ENCODE peak calls at places on chromosomes 3 and 15, in five cellular contexts. B is PC-9; I is CD8-positive, alpha-beta T cell; A is PC-3; G is mammary epithelial cell. X is an unnamed sample.
A peak's percentile ranks its signal among the peaks of the same experiment; 100 is the strongest.

GRCh38 chr3:187778726-187779125 is 33.5 kb upstream of the BCL6 start:
- DNase-seq in A (peak; percentile 7), I (no peak), B (no peak), G (peak; percentile 25), X (no peak)

GRCh38 chr3:129992781-129993180 is 18.3 kb downstream of the TRH start:
- DNase-seq in G (no peak), A (peak; percentile 19), I (no peak), B (no peak), X (no peak)

GRCh38 chr15:74141591-74141990 is 11.2 kb downstream of the ISLR2 start:
- DNase-seq in I (no peak), A (peak; percentile 27), B (no peak), G (no peak), X (no peak)

GRCh38 chr15:29018983-29019875 is 133.5 kb downstream of the APBA2 start:
- DNase-seq in G (no peak), A (no peak), B (no peak), I (no peak), X (no peak)

GRCh38 chr15:92801412-92801773 is 98.7 kb upstream of the CHD2 start:
- DNase-seq in A (peak; percentile 79), G (peak; percentile 59), B (peak; percentile 67), I (no peak), X (peak; percentile 89)

GRCh38 chr3:132256984-132257383 is 60.2 kb upstream of the ACP3 start:
- DNase-seq in B (peak; percentile 37), A (peak; percentile 70), G (peak; percentile 37), I (no peak), X (peak; percentile 12)

GRCh38 chr3:18656410-18656809 is 231.3 kb upstream of the SATB1 start:
- DNase-seq in B (no peak), I (no peak), A (no peak), G (no peak), X (no peak)

GRCh38 chr3:134754768-134755559 is 40.1 kb upstream of the EPHB1 start:
- DNase-seq in B (peak; percentile 14), I (no peak), G (peak; percentile 40), A (peak; percentile 61), X (peak; percentile 57)

GRCh38 chr15:81075272-81075671 is 58.8 kb upstream of the CFAP161 start:
- DNase-seq in B (no peak), A (no peak), G (no peak), I (no peak), X (no peak)

GRCh38 chr3:83393276-83393675 is 1565.5 kb upstream of the CADM2 start:
- DNase-seq in G (no peak), B (no peak), A (no peak), I (no peak), X (no peak)

GRCh38 chr3:155079795-155080546 is at the start of gene MME:
- DNase-seq in I (no peak), B (peak; percentile 34), G (peak; percentile 69), A (peak; percentile 38), X (peak; percentile 49)

GRCh38 chr3:33439421-33440327 is 531 bp downstream of the UBP1 start:
- DNase-seq in B (peak; percentile 39), G (peak; percentile 51), A (peak; percentile 31), I (peak; percentile 49), X (peak; percentile 38)

GRCh38 chr15:28952666-28953491 is 67.1 kb downstream of the APBA2 start:
- DNase-seq in B (no peak), I (no peak), A (no peak), G (no peak), X (no peak)

GRCh38 chr3:140629351-140630137 is 48.3 kb upstream of the TRIM42 start:
- DNase-seq in G (peak; percentile 91), B (peak; percentile 56), I (no peak), A (peak; percentile 89), X (no peak)

GRCh38 chr3:112799946-112800345 is 46.7 kb downstream of the CD200R1L start:
- DNase-seq in B (peak; percentile 8), I (no peak), A (peak; percentile 79), G (no peak), X (no peak)

GRCh38 chr3:132772252-132772651 is 50.0 kb upstream of the NPHP3 start:
- DNase-seq in A (no peak), B (no peak), I (no peak), G (no peak), X (no peak)

GRCh38 chr3:45994661-45995369 is 809 bp downstream of the FYCO1 start:
- DNase-seq in I (peak; percentile 69), G (no peak), A (peak; percentile 23), B (no peak), X (no peak)

GRCh38 chr15:51126842-51127241 is 32.1 kb upstream of the TNFAIP8L3 start:
- DNase-seq in B (no peak), I (no peak), G (no peak), A (no peak), X (no peak)

GRCh38 chr3:56975562-56975961 is 84.9 kb upstream of the SPATA12 start:
- DNase-seq in G (no peak), I (no peak), B (no peak), A (no peak), X (no peak)

GRCh38 chr3:14423963-14424362 is 21.6 kb downstream of the SLC6A6 start:
- DNase-seq in I (no peak), G (no peak), B (no peak), A (no peak), X (no peak)

GRCh38 chr3:14425574-14426304 is 23.3 kb downstream of the SLC6A6 start:
- DNase-seq in I (peak; percentile 60), G (no peak), B (no peak), A (peak; percentile 61), X (no peak)

GRCh38 chr3:14423197-14423743 is 20.9 kb downstream of the SLC6A6 start:
- DNase-seq in G (peak; percentile 54), A (peak; percentile 94), I (no peak), B (peak; percentile 57), X (no peak)

GRCh38 chr3:14426305-14426620 is 23.9 kb downstream of the SLC6A6 start:
- DNase-seq in I (no peak), A (no peak), B (no peak), G (no peak), X (no peak)

DNA sequence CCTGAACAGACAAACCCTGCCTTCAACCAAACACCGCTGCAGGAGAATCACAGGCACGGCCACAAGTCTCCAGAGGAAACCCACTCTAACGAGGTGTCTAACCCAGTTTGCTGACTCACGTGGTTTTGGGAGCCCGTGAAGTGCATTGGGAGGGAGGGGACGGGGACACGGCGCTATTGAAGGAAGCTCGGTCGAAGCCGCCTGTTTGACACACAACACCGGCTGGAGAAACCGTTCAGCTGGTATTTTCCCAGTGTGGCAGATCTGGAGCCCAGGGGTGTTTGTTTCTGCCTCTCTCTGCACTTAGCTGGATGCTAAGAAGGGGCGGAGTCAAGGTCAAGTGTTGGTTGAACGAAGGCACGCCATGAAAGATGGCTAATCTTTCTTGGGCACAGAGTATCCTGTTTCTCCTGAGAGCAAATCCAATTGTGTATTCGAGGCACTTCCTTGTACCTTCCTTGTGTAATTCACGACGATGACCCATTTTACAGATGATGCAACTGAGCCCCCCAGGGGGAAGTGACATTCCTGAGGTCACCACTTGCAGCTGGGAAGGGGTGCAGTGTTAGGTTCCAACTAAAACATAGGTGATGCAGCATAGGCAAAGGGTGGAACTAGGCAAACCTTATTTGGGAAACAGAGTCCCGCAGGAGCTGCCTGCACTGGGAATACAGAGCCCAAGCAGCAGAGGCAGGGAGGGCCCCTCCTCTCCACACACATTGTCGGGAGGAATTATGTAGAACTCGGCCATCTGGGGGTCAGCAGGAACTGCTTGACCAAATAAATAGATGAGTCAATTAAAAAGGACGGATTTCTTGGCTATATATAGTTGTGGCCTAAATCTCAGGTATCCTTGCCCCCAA is 22.5 kb downstream of the SLC6A6 start:
- DNase-seq in B (no peak), A (peak; percentile 72), I (peak; percentile 67), G (no peak), X (no peak)
- H3K4me3 ChIP-seq in B (peak overlapping the region; percentile 20), A (no peak overlapping the region), I (no peak overlapping the region), G (no peak overlapping the region), X (no peak overlapping the region)

DNA sequence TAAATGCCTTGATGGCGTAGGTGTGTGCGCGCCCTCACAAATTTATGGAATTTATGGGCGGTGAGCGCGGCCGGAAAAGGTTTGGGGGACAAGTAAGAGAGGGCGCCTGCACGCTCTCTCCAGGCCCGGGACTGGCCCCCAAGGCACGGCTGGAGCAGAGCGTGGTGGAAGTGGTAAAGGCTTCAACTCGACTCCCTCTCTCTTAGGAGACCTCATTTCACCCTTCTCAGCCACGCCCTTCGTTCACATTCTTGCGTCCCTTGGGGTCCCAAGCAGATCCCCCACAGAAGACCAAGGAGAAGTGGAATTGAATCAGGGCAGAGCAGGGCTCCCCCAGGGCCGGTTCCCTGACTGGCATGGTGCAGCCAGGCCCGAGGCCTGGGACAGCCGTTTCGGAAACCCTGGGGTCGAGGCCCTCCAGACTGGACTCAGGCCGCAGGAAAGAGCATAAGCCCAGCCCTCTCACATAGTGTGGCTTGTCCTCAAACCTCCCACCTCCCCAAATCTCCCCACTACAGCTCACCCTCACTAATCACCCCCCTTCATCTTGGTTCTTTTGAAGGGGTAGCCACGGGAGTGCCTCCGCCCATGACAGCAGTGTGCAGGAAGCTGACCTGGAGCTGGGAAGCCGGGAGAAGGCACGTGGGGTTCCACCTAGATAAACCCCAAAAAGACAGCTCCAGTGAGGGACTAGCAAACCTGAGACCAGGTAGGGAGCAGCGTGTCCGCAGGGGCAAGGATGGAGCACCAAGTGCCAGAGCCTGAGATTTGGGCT is 75.6 kb upstream of the POLG start:
- DNase-seq in G (no peak), I (no peak), A (no peak), B (no peak), X (no peak)
- H3K27me3 ChIP-seq in G (peaks cover 55% of the 10 kb centered on the region), I (peaks cover 78% of the 10 kb centered on the region), A (peaks cover 30% of the 10 kb centered on the region), B (peaks cover 57% of the 10 kb centered on the region), X (no peaks in the 10 kb centered on the region)

GRCh38 chr3:172514678-172515077 is 8.6 kb downstream of the TNFSF10 start:
- DNase-seq in I (no peak), G (no peak), A (no peak), B (no peak), X (no peak)

GRCh38 chr3:172515130-172515918 is 7.9 kb downstream of the TNFSF10 start:
- DNase-seq in A (no peak), B (no peak), G (no peak), I (no peak), X (no peak)

GRCh38 chr3:172511783-172512357 is 11.4 kb downstream of the TNFSF10 start:
- DNase-seq in B (no peak), A (no peak), I (no peak), G (no peak), X (no peak)

GRCh38 chr3:172513488-172513887 is 9.7 kb downstream of the TNFSF10 start:
- DNase-seq in G (no peak), I (no peak), B (no peak), A (no peak), X (no peak)

DNA sequence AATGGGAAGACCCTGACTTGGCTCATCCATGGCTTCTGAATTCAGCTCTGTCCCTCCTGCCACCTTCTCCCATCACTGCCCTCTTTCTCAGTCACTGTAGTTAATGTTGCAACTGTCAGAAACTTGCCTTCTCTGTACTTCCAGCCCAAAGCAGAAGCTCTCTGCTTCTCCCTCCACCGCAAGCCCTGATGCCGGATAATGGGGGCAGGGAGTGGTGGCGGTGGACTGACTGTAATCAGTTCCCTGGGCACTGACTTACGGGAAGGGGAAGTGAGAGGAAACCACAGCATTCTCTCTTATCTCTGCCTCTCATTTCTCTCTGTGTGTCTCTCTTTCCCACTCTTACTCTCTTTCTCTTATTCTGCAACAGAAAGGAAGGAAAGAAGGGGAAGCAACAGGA is 10.9 kb downstream of the TNFSF10 start:
- DNase-seq in A (no peak), I (peak; percentile 37), B (no peak), G (no peak), X (no peak)
- H3K4me3 ChIP-seq in A (no peak overlapping the region), I (peak overlapping the region; percentile 24), B (no peak overlapping the region), G (no peak overlapping the region), X (no peak overlapping the region)

DNA sequence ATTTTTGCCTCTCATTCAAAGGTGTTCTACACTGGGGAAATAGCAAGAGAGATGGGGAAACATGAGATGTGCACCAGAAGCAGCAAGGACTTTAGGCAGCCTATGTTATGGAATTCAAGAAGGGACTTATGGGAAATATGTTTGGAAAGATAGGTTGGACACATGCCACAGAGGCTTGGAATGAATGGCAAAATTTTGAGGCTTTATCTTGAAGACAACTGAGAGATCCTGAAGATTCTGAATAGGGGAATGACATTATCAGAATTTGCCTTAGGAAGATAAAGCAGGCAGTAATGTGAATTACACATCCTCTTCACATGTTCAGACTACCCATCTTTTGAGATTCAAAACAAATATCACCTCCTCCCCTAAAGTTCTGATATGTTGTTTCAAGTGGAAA is 10.0 kb upstream of the MECOM start:
- DNase-seq in I (no peak), B (no peak), G (no peak), A (no peak), X (no peak)
- H3K27me3 ChIP-seq in I (peaks cover 9% of the 10 kb centered on the region), B (peaks cover 4% of the 10 kb centered on the region), G (peaks cover 13% of the 10 kb centered on the region), A (no peaks in the 10 kb centered on the region), X (peaks cover 16% of the 10 kb centered on the region)